ENCODE peak calls at places on chromosome 9, in eight cellular contexts. One of them, this sample, is unnamed. For H3K27me3 and H3K4me1, the result is how much of the 10 kb centered on the place peaks cover.

GRCh38 chr9:89746385-89747116 is 141.7 kb downstream of the GADD45G start:
- DNase-seq in small intestine: no peak
- DNase-seq in GM23248: peak
- DNase-seq in CD8-positive, alpha-beta T cell: no peak
- DNase-seq in Panc1: no peak
- DNase-seq in breast epithelium: no peak
- DNase-seq in neural progenitor cell: no peak
- DNase-seq in adrenal gland: no peak
- DNase-seq in this sample: no peak

GRCh38 chr9:128005938-128006337 is 25.1 kb upstream of the EEIG1 start:
- DNase-seq in small intestine: no peak
- DNase-seq in neural progenitor cell: peak
- DNase-seq in GM23248: no peak
- DNase-seq in breast epithelium: no peak
- DNase-seq in adrenal gland: peak
- DNase-seq in CD8-positive, alpha-beta T cell: no peak
- DNase-seq in Panc1: no peak
- DNase-seq in this sample: no peak

GRCh38 chr9:119284118-119284517 is 85.1 kb downstream of the BRINP1 start:
- DNase-seq in Panc1: no peak
- DNase-seq in GM23248: peak
- DNase-seq in adrenal gland: no peak
- DNase-seq in CD8-positive, alpha-beta T cell: no peak
- DNase-seq in breast epithelium: no peak
- DNase-seq in neural progenitor cell: peak
- DNase-seq in small intestine: no peak
- DNase-seq in this sample: no peak

GRCh38 chr9:22240619-22241018 is 206.0 kb upstream of the DMRTA1 start:
- DNase-seq in breast epithelium: no peak
- DNase-seq in CD8-positive, alpha-beta T cell: no peak
- DNase-seq in GM23248: peak
- DNase-seq in adrenal gland: no peak
- DNase-seq in small intestine: no peak
- DNase-seq in Panc1: no peak
- DNase-seq in neural progenitor cell: no peak
- DNase-seq in this sample: no peak

GRCh38 chr9:8078641-8079140 is 279.1 kb upstream of the DMAC1 start:
- DNase-seq in Panc1: no peak
- DNase-seq in adrenal gland: no peak
- DNase-seq in GM23248: no peak
- DNase-seq in breast epithelium: no peak
- DNase-seq in small intestine: no peak
- DNase-seq in CD8-positive, alpha-beta T cell: no peak
- DNase-seq in neural progenitor cell: no peak
- DNase-seq in this sample: no peak

GRCh38 chr9:83572524-83572923 is 34.3 kb upstream of the FRMD3 start:
- DNase-seq in breast epithelium: no peak
- DNase-seq in adrenal gland: peak
- DNase-seq in Panc1: no peak
- DNase-seq in small intestine: no peak
- DNase-seq in CD8-positive, alpha-beta T cell: no peak
- DNase-seq in GM23248: no peak
- DNase-seq in neural progenitor cell: no peak
- DNase-seq in this sample: no peak

GRCh38 chr9:22098636-22099332 is 89.7 kb upstream of the CDKN2B start:
- DNase-seq in small intestine: peak
- DNase-seq in GM23248: no peak
- DNase-seq in breast epithelium: no peak
- DNase-seq in neural progenitor cell: no peak
- DNase-seq in CD8-positive, alpha-beta T cell: no peak
- DNase-seq in adrenal gland: no peak
- DNase-seq in Panc1: no peak
- DNase-seq in this sample: no peak

GRCh38 chr9:123686131-123686848 is 243.6 kb downstream of the DENND1A start:
- DNase-seq in breast epithelium: no peak
- DNase-seq in Panc1: no peak
- DNase-seq in GM23248: peak
- DNase-seq in adrenal gland: peak
- DNase-seq in CD8-positive, alpha-beta T cell: no peak
- DNase-seq in neural progenitor cell: no peak
- DNase-seq in small intestine: peak
- DNase-seq in this sample: no peak

GRCh38 chr9:136975624-136976023 is 1.7 kb upstream of the PTGDS start:
- DNase-seq in GM23248: no peak
- DNase-seq in adrenal gland: no peak
- DNase-seq in CD8-positive, alpha-beta T cell: peak
- DNase-seq in breast epithelium: no peak
- DNase-seq in neural progenitor cell: peak
- DNase-seq in Panc1: no peak
- DNase-seq in small intestine: no peak
- DNase-seq in this sample: no peak

GRCh38 chr9:20557890-20558608 is 64.2 kb downstream of the MLLT3 start:
- DNase-seq in adrenal gland: no peak
- DNase-seq in neural progenitor cell: no peak
- DNase-seq in small intestine: no peak
- DNase-seq in CD8-positive, alpha-beta T cell: no peak
- DNase-seq in breast epithelium: no peak
- DNase-seq in GM23248: peak
- DNase-seq in Panc1: no peak
- DNase-seq in this sample: no peak
- H3K4me3 ChIP-seq in adrenal gland: no peak
- H3K4me3 ChIP-seq in neural progenitor cell: no peak
- H3K4me3 ChIP-seq in small intestine: no peak
- H3K4me3 ChIP-seq in CD8-positive, alpha-beta T cell: no peak
- H3K4me3 ChIP-seq in breast epithelium: no peak
- H3K4me3 ChIP-seq in GM23248: peak
- H3K4me3 ChIP-seq in Panc1: no peak
- H3K4me3 ChIP-seq in this sample: no peak

DNA sequence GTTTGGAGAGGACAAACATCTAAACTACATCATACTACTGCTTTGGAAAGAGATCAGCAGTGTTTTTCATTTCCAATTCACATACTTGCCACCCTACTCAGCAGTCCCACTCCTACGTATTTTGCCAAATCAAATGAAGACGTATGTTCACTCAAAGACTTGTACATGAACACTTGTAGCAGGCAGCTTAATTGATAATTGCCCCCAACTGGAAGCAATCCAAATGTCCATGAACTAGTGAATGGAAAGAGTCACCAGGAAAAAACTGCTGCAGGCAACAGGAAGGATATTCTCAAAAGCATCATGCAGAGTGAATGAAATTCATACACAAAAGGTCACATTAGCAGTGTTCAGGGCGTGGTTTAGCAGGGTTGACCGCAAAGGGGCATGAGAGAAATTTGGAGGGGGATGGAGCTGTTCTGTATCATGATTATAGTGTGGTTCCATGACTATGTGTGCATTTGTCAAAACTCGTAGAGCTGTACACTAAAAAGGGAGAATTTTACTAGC is 38.8 kb downstream of the PAEP start:
- DNase-seq in small intestine: no peak
- DNase-seq in adrenal gland: no peak
- DNase-seq in Panc1: no peak
- DNase-seq in CD8-positive, alpha-beta T cell: no peak
- DNase-seq in GM23248: no peak
- DNase-seq in breast epithelium: no peak
- DNase-seq in neural progenitor cell: no peak
- DNase-seq in this sample: no peak
- H3K27me3 ChIP-seq in small intestine: under half
- H3K27me3 ChIP-seq in adrenal gland: under half
- H3K27me3 ChIP-seq in Panc1: under half
- H3K27me3 ChIP-seq in CD8-positive, alpha-beta T cell: under half
- H3K27me3 ChIP-seq in GM23248: under half
- H3K27me3 ChIP-seq in breast epithelium: under half
- H3K27me3 ChIP-seq in neural progenitor cell: under half
- H3K27me3 ChIP-seq in this sample: under half

GRCh38 chr9:114300153-114300845 is 22.6 kb upstream of the ORM1 start:
- DNase-seq in GM23248: no peak
- DNase-seq in small intestine: no peak
- DNase-seq in CD8-positive, alpha-beta T cell: no peak
- DNase-seq in adrenal gland: peak
- DNase-seq in neural progenitor cell: no peak
- DNase-seq in Panc1: no peak
- DNase-seq in breast epithelium: no peak
- DNase-seq in this sample: no peak
- H3K4me1 ChIP-seq in GM23248: under half
- H3K4me1 ChIP-seq in small intestine: under half
- H3K4me1 ChIP-seq in CD8-positive, alpha-beta T cell: under half
- H3K4me1 ChIP-seq in adrenal gland: under half
- H3K4me1 ChIP-seq in neural progenitor cell: under half
- H3K4me1 ChIP-seq in Panc1: under half
- H3K4me1 ChIP-seq in breast epithelium: under half
- H3K4me1 ChIP-seq in this sample: under half

DNA sequence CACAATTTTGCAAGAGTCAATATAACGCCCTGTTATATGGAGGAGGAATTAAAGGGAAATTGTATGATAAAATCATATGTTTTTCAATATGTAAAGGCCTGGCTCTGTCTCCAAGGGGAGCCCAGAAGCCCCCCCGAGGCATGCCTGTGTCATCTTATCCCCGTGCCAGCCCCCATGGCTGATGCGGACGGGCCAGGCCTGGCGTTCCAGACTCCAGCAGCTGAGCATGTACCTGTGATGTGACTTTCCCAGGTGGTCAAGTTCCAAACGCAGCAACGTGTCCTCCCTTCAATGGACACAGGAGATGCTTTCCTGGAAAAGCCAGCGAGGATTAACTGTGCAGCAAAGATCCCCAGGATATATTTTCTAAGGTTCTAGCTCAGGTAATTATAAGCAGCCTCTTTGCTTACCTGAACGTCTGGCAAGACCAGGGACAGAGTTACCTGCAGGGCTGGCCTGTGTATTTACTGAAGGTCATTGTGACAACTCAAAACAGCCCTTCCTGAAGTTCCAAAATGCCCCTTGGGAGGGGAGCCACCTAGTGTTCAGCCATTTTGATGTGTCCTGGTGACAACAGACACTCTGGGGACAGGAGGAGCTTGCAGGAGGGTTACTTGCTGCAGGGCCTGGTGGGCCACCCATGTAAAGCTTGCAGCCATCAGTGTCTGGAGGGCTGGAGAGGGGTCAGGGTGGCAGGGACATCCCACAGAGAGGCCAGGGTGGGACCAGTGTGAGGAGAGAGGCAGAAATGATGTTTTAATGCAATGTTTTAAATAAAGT is 53.3 kb upstream of the RNU6ATAC start:
- DNase-seq in Panc1: no peak
- DNase-seq in GM23248: no peak
- DNase-seq in adrenal gland: no peak
- DNase-seq in breast epithelium: no peak
- DNase-seq in small intestine: peak
- DNase-seq in neural progenitor cell: peak
- DNase-seq in CD8-positive, alpha-beta T cell: no peak
- DNase-seq in this sample: no peak
- H3K4me3 ChIP-seq in Panc1: no peak
- H3K4me3 ChIP-seq in GM23248: no peak
- H3K4me3 ChIP-seq in adrenal gland: no peak
- H3K4me3 ChIP-seq in breast epithelium: no peak
- H3K4me3 ChIP-seq in small intestine: no peak
- H3K4me3 ChIP-seq in neural progenitor cell: no peak
- H3K4me3 ChIP-seq in CD8-positive, alpha-beta T cell: no peak
- H3K4me3 ChIP-seq in this sample: no peak

DNA sequence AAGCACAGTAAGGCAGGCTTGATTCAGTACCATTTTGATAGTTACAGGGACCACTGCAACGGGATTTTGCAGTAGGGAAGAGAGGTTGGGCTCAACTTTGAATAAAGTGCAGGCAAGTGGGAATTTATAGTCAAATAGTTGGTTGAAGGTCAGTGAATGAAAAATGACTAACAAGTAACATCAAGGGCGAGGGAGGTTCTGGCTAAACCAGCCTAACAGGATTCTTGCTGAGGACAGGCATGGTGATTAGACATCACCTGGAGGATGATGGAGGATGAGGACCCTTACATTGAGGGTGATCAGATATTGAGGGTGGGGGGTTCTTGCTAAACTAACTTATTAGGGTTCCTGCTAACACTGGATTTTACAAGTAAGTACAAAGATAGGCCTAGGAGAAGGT is 66.1 kb upstream of the SMC5 start:
- DNase-seq in adrenal gland: no peak
- DNase-seq in CD8-positive, alpha-beta T cell: no peak
- DNase-seq in breast epithelium: no peak
- DNase-seq in GM23248: no peak
- DNase-seq in Panc1: no peak
- DNase-seq in small intestine: no peak
- DNase-seq in neural progenitor cell: no peak
- DNase-seq in this sample: no peak
- H3K27me3 ChIP-seq in adrenal gland: under half
- H3K27me3 ChIP-seq in CD8-positive, alpha-beta T cell: under half
- H3K27me3 ChIP-seq in breast epithelium: under half
- H3K27me3 ChIP-seq in GM23248: under half
- H3K27me3 ChIP-seq in Panc1: under half
- H3K27me3 ChIP-seq in small intestine: under half
- H3K27me3 ChIP-seq in neural progenitor cell: under half
- H3K27me3 ChIP-seq in this sample: under half

DNA sequence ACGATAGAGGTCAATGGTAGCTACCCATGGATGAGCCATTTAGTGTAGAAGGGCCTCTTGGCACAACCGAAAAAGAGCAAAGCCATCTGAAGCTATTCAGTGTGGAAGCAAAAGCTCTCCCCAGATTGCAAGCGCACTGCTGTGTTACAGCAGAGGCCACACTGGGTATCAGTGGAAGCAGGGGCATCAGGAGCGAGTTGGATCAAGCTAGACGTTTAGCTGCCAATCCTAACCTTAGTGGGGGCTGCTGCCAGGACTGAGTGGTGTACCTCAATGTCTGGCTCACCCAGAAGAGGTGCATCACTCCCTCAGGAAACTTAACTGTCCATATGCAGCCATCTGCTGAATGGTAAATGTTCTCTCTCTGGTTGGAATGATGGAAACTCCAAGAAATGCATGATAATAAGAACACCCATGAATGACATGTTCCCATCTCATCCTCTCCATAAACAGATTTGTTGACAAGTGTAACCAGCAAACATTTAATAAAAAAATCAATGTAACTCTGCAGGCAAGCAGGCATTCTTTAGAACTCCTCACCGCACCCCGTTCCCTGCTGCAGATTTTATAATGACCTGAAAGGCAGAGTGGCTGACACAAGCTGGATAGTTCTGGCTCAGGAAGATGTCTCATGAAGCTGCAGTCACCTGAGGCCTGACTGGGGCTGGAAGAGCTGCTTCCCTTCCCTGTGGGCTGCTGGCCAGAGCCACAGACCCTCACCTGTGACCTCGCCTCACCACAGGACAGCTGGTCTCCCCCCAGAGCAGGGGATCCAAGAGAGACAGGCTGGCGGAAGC is 44.3 kb downstream of the RAPGEF1 start:
- DNase-seq in small intestine: no peak
- DNase-seq in Panc1: no peak
- DNase-seq in adrenal gland: no peak
- DNase-seq in breast epithelium: no peak
- DNase-seq in GM23248: no peak
- DNase-seq in CD8-positive, alpha-beta T cell: no peak
- DNase-seq in neural progenitor cell: no peak
- DNase-seq in this sample: no peak
- H3K4me1 ChIP-seq in small intestine: under half
- H3K4me1 ChIP-seq in Panc1: under half
- H3K4me1 ChIP-seq in adrenal gland: under half
- H3K4me1 ChIP-seq in breast epithelium: under half
- H3K4me1 ChIP-seq in GM23248: under half
- H3K4me1 ChIP-seq in CD8-positive, alpha-beta T cell: half or more
- H3K4me1 ChIP-seq in neural progenitor cell: under half
- H3K4me1 ChIP-seq in this sample: half or more

GRCh38 chr9:98807811-98808195 is 333 bp downstream of the GALNT12 start:
- DNase-seq in CD8-positive, alpha-beta T cell: no peak
- DNase-seq in breast epithelium: no peak
- DNase-seq in small intestine: peak
- DNase-seq in Panc1: no peak
- DNase-seq in neural progenitor cell: peak
- DNase-seq in GM23248: peak
- DNase-seq in adrenal gland: no peak
- DNase-seq in this sample: no peak
- H3K4me3 ChIP-seq in CD8-positive, alpha-beta T cell: peak
- H3K4me3 ChIP-seq in breast epithelium: peak
- H3K4me3 ChIP-seq in small intestine: peak
- H3K4me3 ChIP-seq in Panc1: peak
- H3K4me3 ChIP-seq in neural progenitor cell: peak
- H3K4me3 ChIP-seq in GM23248: peak
- H3K4me3 ChIP-seq in adrenal gland: no peak
- H3K4me3 ChIP-seq in this sample: no peak